ENCODE peak calls at places on chromosomes 12 and 14, in nine cellular contexts. One of them, this sample, is unnamed.

GRCh38 chr14:92513204-92513965 is at the start of gene RIN3:
- DNase-seq in heart right ventricle: peak; percentile 66
- DNase-seq in caudate nucleus: no peak
- DNase-seq in astrocyte of the cerebellum: no peak
- DNase-seq in EL: peak; percentile 78
- DNase-seq in CD8-positive, alpha-beta T cell: peak; percentile 37
- DNase-seq in DND-41: no peak
- DNase-seq in choroid plexus epithelial cell: peak; percentile 64
- DNase-seq in NCI-H345: no peak
- DNase-seq in this sample: no peak

GRCh38 chr14:54147285-54147684 is 190.7 kb upstream of the BMP4 start:
- DNase-seq in heart right ventricle: no peak
- DNase-seq in caudate nucleus: no peak
- DNase-seq in astrocyte of the cerebellum: no peak
- DNase-seq in EL: peak; percentile 98
- DNase-seq in CD8-positive, alpha-beta T cell: no peak
- DNase-seq in DND-41: no peak
- DNase-seq in choroid plexus epithelial cell: peak; percentile 81
- DNase-seq in NCI-H345: no peak
- DNase-seq in this sample: no peak

GRCh38 chr14:104877806-104878550 is 12.9 kb downstream of the CEP170B start:
- DNase-seq in heart right ventricle: peak; percentile 7
- DNase-seq in caudate nucleus: no peak
- DNase-seq in astrocyte of the cerebellum: no peak
- DNase-seq in EL: no peak
- DNase-seq in CD8-positive, alpha-beta T cell: peak; percentile 10
- DNase-seq in DND-41: no peak
- DNase-seq in choroid plexus epithelial cell: no peak
- DNase-seq in NCI-H345: no peak
- DNase-seq in this sample: no peak

GRCh38 chr12:69701821-69702220 is 2.7 kb upstream of the BEST3 start:
- DNase-seq in heart right ventricle: no peak
- DNase-seq in caudate nucleus: peak; percentile 12
- DNase-seq in astrocyte of the cerebellum: no peak
- DNase-seq in EL: no peak
- DNase-seq in CD8-positive, alpha-beta T cell: no peak
- DNase-seq in DND-41: no peak
- DNase-seq in choroid plexus epithelial cell: no peak
- DNase-seq in NCI-H345: no peak
- DNase-seq in this sample: no peak

GRCh38 chr14:103558071-103558882 is 4.2 kb downstream of the BAG5 start:
- DNase-seq in heart right ventricle: no peak
- DNase-seq in caudate nucleus: no peak
- DNase-seq in astrocyte of the cerebellum: peak; percentile 22
- DNase-seq in EL: peak; percentile 47
- DNase-seq in CD8-positive, alpha-beta T cell: no peak
- DNase-seq in DND-41: no peak
- DNase-seq in choroid plexus epithelial cell: peak; percentile 84
- DNase-seq in NCI-H345: peak; percentile 31
- DNase-seq in this sample: no peak

GRCh38 chr12:120007272-120007671 is 18.2 kb downstream of the BICDL1 start:
- DNase-seq in heart right ventricle: no peak
- DNase-seq in caudate nucleus: no peak
- DNase-seq in astrocyte of the cerebellum: no peak
- DNase-seq in EL: no peak
- DNase-seq in CD8-positive, alpha-beta T cell: peak; percentile 90
- DNase-seq in DND-41: no peak
- DNase-seq in choroid plexus epithelial cell: no peak
- DNase-seq in NCI-H345: no peak
- DNase-seq in this sample: no peak

GRCh38 chr12:62602445-62603060 is 135.9 kb downstream of the MON2 start:
- DNase-seq in heart right ventricle: peak; percentile 91
- DNase-seq in caudate nucleus: peak; percentile 81
- DNase-seq in astrocyte of the cerebellum: peak; percentile 67
- DNase-seq in EL: peak; percentile 94
- DNase-seq in CD8-positive, alpha-beta T cell: peak; percentile 88
- DNase-seq in DND-41: peak; percentile 92
- DNase-seq in choroid plexus epithelial cell: peak; percentile 90
- DNase-seq in NCI-H345: peak; percentile 92
- DNase-seq in this sample: peak; percentile 77

GRCh38 chr12:131499160-131499863 is 211.6 kb upstream of the SFSWAP start:
- DNase-seq in heart right ventricle: no peak
- DNase-seq in caudate nucleus: no peak
- DNase-seq in astrocyte of the cerebellum: no peak
- DNase-seq in EL: no peak
- DNase-seq in CD8-positive, alpha-beta T cell: no peak
- DNase-seq in DND-41: no peak
- DNase-seq in choroid plexus epithelial cell: no peak
- DNase-seq in NCI-H345: no peak
- DNase-seq in this sample: no peak

GRCh38 chr12:74446466-74446865 is 91.2 kb upstream of the ATXN7L3B start:
- DNase-seq in heart right ventricle: no peak
- DNase-seq in caudate nucleus: no peak
- DNase-seq in astrocyte of the cerebellum: no peak
- DNase-seq in EL: no peak
- DNase-seq in CD8-positive, alpha-beta T cell: no peak
- DNase-seq in DND-41: no peak
- DNase-seq in choroid plexus epithelial cell: no peak
- DNase-seq in NCI-H345: no peak
- DNase-seq in this sample: no peak

GRCh38 chr14:51652168-51653095 is 722 bp downstream of the FRMD6 start:
- DNase-seq in heart right ventricle: peak; percentile 36
- DNase-seq in caudate nucleus: no peak
- DNase-seq in astrocyte of the cerebellum: no peak
- DNase-seq in EL: no peak
- DNase-seq in CD8-positive, alpha-beta T cell: peak; percentile 27
- DNase-seq in DND-41: no peak
- DNase-seq in choroid plexus epithelial cell: no peak
- DNase-seq in NCI-H345: peak; percentile 70
- DNase-seq in this sample: peak; percentile 56

GRCh38 chr14:36835145-36835544 is 173.5 kb downstream of the PAX9 start:
- DNase-seq in heart right ventricle: no peak
- DNase-seq in caudate nucleus: no peak
- DNase-seq in astrocyte of the cerebellum: no peak
- DNase-seq in EL: no peak
- DNase-seq in CD8-positive, alpha-beta T cell: no peak
- DNase-seq in DND-41: no peak
- DNase-seq in choroid plexus epithelial cell: no peak
- DNase-seq in NCI-H345: peak; percentile 81
- DNase-seq in this sample: no peak

GRCh38 chr14:28412076-28412475 is 354.5 kb upstream of the FOXG1 start:
- DNase-seq in heart right ventricle: no peak
- DNase-seq in caudate nucleus: no peak
- DNase-seq in astrocyte of the cerebellum: no peak
- DNase-seq in EL: no peak
- DNase-seq in CD8-positive, alpha-beta T cell: no peak
- DNase-seq in DND-41: no peak
- DNase-seq in choroid plexus epithelial cell: peak; percentile 70
- DNase-seq in NCI-H345: no peak
- DNase-seq in this sample: no peak

GRCh38 chr12:94379479-94380113 is 80.1 kb downstream of the CEP83 start:
- DNase-seq in heart right ventricle: no peak
- DNase-seq in caudate nucleus: no peak
- DNase-seq in astrocyte of the cerebellum: no peak
- DNase-seq in EL: no peak
- DNase-seq in CD8-positive, alpha-beta T cell: no peak
- DNase-seq in DND-41: no peak
- DNase-seq in choroid plexus epithelial cell: no peak
- DNase-seq in NCI-H345: no peak
- DNase-seq in this sample: no peak

GRCh38 chr12:84920331-84920730 is 7.7 kb upstream of the SLC6A15 start:
- DNase-seq in heart right ventricle: no peak
- DNase-seq in caudate nucleus: no peak
- DNase-seq in astrocyte of the cerebellum: no peak
- DNase-seq in EL: no peak
- DNase-seq in CD8-positive, alpha-beta T cell: no peak
- DNase-seq in DND-41: no peak
- DNase-seq in choroid plexus epithelial cell: peak; percentile 59
- DNase-seq in NCI-H345: no peak
- DNase-seq in this sample: no peak

GRCh38 chr12:78406776-78407335 is 457.7 kb upstream of the SYT1 start:
- DNase-seq in heart right ventricle: no peak
- DNase-seq in caudate nucleus: no peak
- DNase-seq in astrocyte of the cerebellum: no peak
- DNase-seq in EL: peak; percentile 38
- DNase-seq in CD8-positive, alpha-beta T cell: no peak
- DNase-seq in DND-41: no peak
- DNase-seq in choroid plexus epithelial cell: peak; percentile 72
- DNase-seq in NCI-H345: peak; percentile 35
- DNase-seq in this sample: no peak

GRCh38 chr12:77079631-77080030 is 14.3 kb upstream of the E2F7 start:
- DNase-seq in heart right ventricle: no peak
- DNase-seq in caudate nucleus: no peak
- DNase-seq in astrocyte of the cerebellum: no peak
- DNase-seq in EL: no peak
- DNase-seq in CD8-positive, alpha-beta T cell: no peak
- DNase-seq in DND-41: no peak
- DNase-seq in choroid plexus epithelial cell: no peak
- DNase-seq in NCI-H345: no peak
- DNase-seq in this sample: no peak

GRCh38 chr14:86915416-86915815 is 1077.6 kb downstream of the GALC start:
- DNase-seq in heart right ventricle: no peak
- DNase-seq in caudate nucleus: no peak
- DNase-seq in astrocyte of the cerebellum: peak; percentile 36
- DNase-seq in EL: peak; percentile 25
- DNase-seq in CD8-positive, alpha-beta T cell: no peak
- DNase-seq in DND-41: no peak
- DNase-seq in choroid plexus epithelial cell: peak; percentile 32
- DNase-seq in NCI-H345: no peak
- DNase-seq in this sample: no peak

GRCh38 chr14:84453541-84453940 is 1076.4 kb upstream of the FLRT2 start:
- DNase-seq in heart right ventricle: no peak
- DNase-seq in caudate nucleus: no peak
- DNase-seq in astrocyte of the cerebellum: no peak
- DNase-seq in EL: no peak
- DNase-seq in CD8-positive, alpha-beta T cell: no peak
- DNase-seq in DND-41: no peak
- DNase-seq in choroid plexus epithelial cell: peak; percentile 26
- DNase-seq in NCI-H345: no peak
- DNase-seq in this sample: no peak

GRCh38 chr14:22977684-22978486 is 4.5 kb downstream of the AJUBA start:
- DNase-seq in heart right ventricle: peak; percentile 44
- DNase-seq in caudate nucleus: no peak
- DNase-seq in astrocyte of the cerebellum: no peak
- DNase-seq in EL: peak; percentile 97
- DNase-seq in CD8-positive, alpha-beta T cell: no peak
- DNase-seq in DND-41: no peak
- DNase-seq in choroid plexus epithelial cell: peak; percentile 31
- DNase-seq in NCI-H345: no peak
- DNase-seq in this sample: no peak

This sample was measured in amygdala.